ENCODE peak calls at places on chromosomes 7 and 10, in four cellular contexts. P is A549, W is GM12878, A is HepG2. Y is an unnamed sample.

GRCh38 chr10:21919117-21919516 is 84.4 kb downstream of the DNAJC1 start:
- DNase-seq in P (no peak), W (no peak), A (no peak), Y (peak; percentile 17)

GRCh38 chr7:55240418-55241142 is 124.6 kb upstream of the LANCL2 start:
- DNase-seq in P (no peak), W (no peak), A (no peak), Y (no peak)

GRCh38 chr7:94741179-94741578 is 85.2 kb upstream of the SGCE start:
- DNase-seq in P (no peak), W (no peak), A (peak; percentile 7), Y (no peak)

GRCh38 chr10:96910488-96911395 is 78.6 kb downstream of the LCOR start:
- DNase-seq in P (peak; percentile 52), W (peak; percentile 28), A (peak; percentile 28), Y (peak; percentile 56)

GRCh38 chr7:28748934-28749584 is 209.1 kb downstream of the TRIL start:
- DNase-seq in P (peak; percentile 50), W (no peak), A (no peak), Y (no peak)

GRCh38 chr7:82294865-82295264 is 148.7 kb downstream of the CACNA2D1 start:
- DNase-seq in P (no peak), W (no peak), A (no peak), Y (no peak)

GRCh38 chr10:99827906-99828305 is 45.5 kb downstream of the ABCC2 start:
- DNase-seq in P (no peak), W (no peak), A (no peak), Y (no peak)

GRCh38 chr10:29699621-29700020 is 64.8 kb upstream of the SVIL start:
- DNase-seq in P (no peak), W (no peak), A (no peak), Y (no peak)

GRCh38 chr10:96287392-96288105 is 16.2 kb upstream of the BLNK start:
- DNase-seq in P (peak; percentile 31), W (peak; percentile 93), A (peak; percentile 72), Y (no peak)

GRCh38 chr7:5296627-5297226 is 14.0 kb downstream of the SLC29A4 start:
- DNase-seq in P (no peak), W (peak; percentile 1), A (no peak), Y (peak; percentile 93)

GRCh38 chr7:64516451-64516850 is 46.4 kb downstream of the ZNF680 start:
- DNase-seq in P (no peak), W (no peak), A (no peak), Y (no peak)

GRCh38 chr10:61835909-61836232 is 65.6 kb upstream of the ARID5B start:
- DNase-seq in P (no peak), W (no peak), A (no peak), Y (no peak)

GRCh38 chr10:122333037-122333436 is 41.5 kb upstream of the PLEKHA1 start:
- DNase-seq in P (no peak), W (no peak), A (no peak), Y (no peak)

GRCh38 chr10:15640536-15641085 is 79.1 kb downstream of the ITGA8 start:
- DNase-seq in P (no peak), W (no peak), A (no peak), Y (no peak)

GRCh38 chr10:15636446-15636845 is 83.3 kb downstream of the ITGA8 start:
- DNase-seq in P (no peak), W (no peak), A (no peak), Y (no peak)

DNA sequence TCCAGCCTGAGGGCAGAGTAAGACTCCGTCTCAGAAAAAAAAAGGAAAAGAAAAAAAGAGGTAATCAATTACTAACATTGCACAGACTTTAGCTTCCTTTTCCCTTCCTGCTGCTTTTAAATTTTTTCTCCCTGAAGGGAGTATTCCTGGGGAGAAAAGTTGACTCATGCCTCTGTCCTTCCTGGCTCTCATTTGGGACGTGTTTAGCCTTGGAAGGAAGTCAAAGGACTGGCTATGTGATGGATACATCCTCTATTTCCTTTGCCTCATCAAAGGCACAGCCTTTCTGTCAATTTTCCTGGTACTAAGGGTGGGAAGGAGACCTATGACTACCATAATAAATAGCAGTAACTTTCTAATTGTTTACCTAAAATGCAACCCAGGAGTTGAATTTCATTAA is 77.6 kb downstream of the ITGA8 start:
- DNase-seq in P (no peak), W (no peak), A (no peak), Y (no peak)
- TF ChIP-seq PBX3 in P (no peak), W (no peak), A (no peak), Y (no peak)

DNA sequence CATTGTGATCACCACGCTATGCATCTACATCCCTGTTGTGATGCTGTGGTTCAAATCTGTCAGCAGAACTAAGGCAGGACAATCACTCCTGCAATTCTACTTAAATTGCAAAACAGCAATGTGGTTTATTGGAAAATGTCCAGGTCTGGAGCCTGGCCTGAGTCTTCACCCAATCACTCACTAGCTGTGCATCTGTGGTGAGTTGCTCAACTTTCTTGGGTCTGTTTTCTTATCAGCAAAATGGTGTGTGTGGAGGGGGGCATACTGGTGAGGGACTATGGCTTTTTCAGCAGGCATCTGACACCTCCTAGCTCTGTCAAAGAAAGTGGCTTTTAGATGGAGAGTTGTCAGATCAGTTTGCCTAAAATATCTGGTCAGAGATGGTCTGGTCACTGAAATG is 108.3 kb upstream of the FEZF1 start:
- DNase-seq in P (no peak), W (no peak), A (no peak), Y (no peak)
- TF ChIP-seq PBX3 in P (no peak), W (no peak), A (no peak), Y (no peak)

DNA sequence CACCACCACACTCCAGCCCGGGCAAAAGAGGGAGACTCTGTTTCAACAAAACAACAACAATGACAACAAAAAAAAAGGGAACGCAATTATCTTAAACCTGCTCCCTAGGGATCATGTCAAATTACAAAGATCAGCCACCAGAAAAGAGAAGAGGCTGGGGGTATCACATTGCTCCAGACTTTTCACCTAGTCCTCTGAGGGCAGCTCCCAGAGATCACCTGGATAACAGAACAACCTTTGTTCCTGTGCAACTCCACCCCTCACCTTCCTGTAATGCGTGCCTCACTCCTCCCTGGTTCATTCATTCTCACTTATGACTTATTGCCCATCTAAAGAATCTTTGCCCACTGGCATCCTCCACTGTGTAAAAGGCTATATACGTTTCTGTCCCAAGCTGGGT is 31.8 kb downstream of the SVOPL start:
- DNase-seq in P (no peak), W (no peak), A (no peak), Y (no peak)
- TF ChIP-seq PBX3 in P (no peak), W (no peak), A (no peak), Y (no peak)

GRCh38 chr10:72691470-72692056 is 380 bp upstream of the MCU start:
- DNase-seq in P (no peak), W (peak; percentile 73), A (peak; percentile 92), Y (no peak)
- TF ChIP-seq PBX3 in P (no peak), W (no peak), A (no peak), Y (no peak)

DNA sequence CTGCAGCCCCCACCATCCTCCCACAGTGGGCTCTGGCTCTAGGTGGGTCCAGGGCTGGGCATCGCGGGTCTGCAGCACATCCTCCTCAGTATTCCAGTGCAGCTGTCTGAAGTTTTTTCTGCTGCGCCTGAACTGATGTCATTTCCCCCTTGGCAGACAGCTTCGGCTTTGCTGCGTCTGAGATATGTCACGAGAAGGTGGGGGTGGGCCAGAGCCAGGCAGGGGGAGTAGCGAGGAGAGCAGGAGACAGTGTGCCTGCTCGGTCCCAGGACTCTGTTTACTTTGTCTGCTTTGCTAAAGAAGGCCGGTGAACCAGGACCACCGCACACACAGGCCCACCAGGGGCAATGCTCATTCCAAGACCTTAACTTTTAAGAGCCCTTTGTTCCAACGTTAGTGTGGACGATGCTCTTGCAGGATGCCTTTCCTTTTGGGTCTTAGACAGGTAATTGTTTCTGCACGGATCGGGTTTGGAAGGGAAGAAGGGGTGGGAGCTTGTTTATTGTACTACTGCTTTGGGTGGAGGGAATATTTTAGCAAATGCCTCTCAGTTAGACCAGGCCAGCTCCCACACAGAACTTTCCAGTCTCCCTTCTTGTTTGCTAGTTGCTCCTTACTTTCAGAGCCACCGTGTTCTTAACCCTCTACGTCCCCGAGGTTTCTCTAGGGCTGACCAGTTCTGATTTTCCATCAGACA is 32.4 kb downstream of the WBP1L start:
- DNase-seq in P (no peak), W (no peak), A (peak; percentile 36), Y (peak; percentile 66)
- TF ChIP-seq PBX3 in P (no peak), W (no peak), A (no peak), Y (peak; percentile 64)

DNA sequence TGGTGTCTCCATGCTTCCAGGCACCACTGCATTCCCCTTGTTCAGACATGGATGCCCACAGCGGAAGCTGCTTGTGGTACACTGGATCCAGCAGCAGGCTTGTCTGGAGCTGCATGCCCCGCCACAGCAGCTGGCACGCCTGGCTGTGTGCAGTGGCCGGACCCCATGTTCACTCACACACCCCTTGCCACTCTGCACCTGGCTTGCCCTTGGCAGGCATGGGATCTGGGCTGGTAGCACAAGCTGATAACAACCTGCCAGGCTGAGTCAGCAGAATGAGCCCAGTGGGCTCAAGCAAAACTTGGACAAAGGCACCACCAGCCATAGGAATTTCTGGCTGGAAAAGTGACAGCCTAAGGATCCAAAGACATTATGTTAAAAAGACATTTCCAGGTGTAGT is 91.8 kb upstream of the TMEM168 start:
- DNase-seq in P (no peak), W (no peak), A (no peak), Y (no peak)
- TF ChIP-seq PBX3 in P (no peak), W (no peak), A (no peak), Y (no peak)

GRCh38 chr7:128880791-128881457 is 18.3 kb downstream of the ATP6V1F start:
- DNase-seq in P (no peak), W (no peak), A (no peak), Y (peak; percentile 37)

GRCh38 chr7:128878226-128879105 is 15.8 kb downstream of the ATP6V1F start:
- DNase-seq in P (no peak), W (no peak), A (no peak), Y (no peak)

GRCh38 chr7:128879461-128879938 is 16.8 kb downstream of the ATP6V1F start:
- DNase-seq in P (no peak), W (no peak), A (no peak), Y (no peak)

GRCh38 chr7:128881458-128882125 is 18.9 kb downstream of the ATP6V1F start:
- DNase-seq in P (no peak), W (no peak), A (no peak), Y (peak; percentile 42)

DNA sequence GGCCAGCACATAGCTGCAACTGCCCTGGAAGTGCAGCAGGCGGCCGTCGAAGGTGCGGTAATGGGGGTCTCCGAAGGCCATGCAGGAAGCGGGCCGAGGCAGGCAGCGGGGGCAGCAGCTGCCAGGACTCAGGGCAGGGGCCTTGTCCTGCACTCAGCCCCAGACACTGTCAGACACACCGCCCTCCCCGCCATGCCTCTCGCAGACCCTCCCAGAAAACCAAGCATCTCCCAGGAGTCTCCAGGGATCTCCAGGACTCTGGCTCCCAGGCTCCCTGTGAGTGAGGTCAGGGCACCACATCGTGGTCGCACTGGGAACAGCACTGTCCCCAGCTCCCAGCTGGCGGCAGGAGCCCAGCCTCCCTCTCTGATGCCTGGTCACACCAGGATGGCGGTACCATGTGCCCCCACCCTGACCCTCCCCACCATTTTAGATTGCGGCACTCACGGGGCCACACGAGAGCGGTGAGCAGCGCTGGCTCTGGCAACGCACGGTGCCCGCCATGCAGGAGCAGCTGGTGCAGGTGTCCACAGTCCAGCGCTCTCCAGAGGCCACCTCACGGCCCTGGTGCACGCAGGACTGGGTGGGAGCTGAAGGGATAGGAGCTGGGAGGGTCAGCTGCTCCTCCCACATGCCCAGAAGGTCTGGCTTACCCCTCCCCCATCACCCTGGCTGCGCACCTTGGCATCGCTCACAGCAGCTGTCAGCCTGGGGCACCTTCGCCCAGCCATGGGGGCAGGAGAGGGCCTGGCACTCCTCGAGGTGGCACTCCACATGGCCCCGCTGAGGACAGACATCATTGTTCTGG is 17.5 kb downstream of the ATP6V1F start:
- DNase-seq in P (peak; percentile 68), W (no peak), A (peak; percentile 41), Y (peak; percentile 99)
- TF ChIP-seq PBX3 in P (no peak), W (no peak), A (no peak), Y (no peak)

Y was measured in SK-N-SH.